ENCODE peak calls at places on chromosomes 16 and 17, in six cellular contexts. A is trophoblast cell, W is IMR-90, G is neuronal stem cell, P is mesenchymal stem cell, M is H1. R is an unnamed sample.

GRCh38 chr17:44496815-44497214 is 6.4 kb downstream of the GPATCH8 start:
- DNase-seq in G (no peak), A (no peak), W (no peak), P (no peak), M (no peak), R (no peak)

GRCh38 chr16:67822511-67822910 is 15.8 kb downstream of the TSNAXIP1 start:
- DNase-seq in P (peak; percentile 6), M (no peak), G (no peak), A (peak; percentile 90), W (peak; percentile 60), R (no peak)

GRCh38 chr16:4193920-4194319 is 48.0 kb downstream of the SRL start:
- DNase-seq in P (no peak), G (no peak), A (no peak), W (no peak), M (no peak), R (no peak)

GRCh38 chr16:67186550-67186950 is 2.8 kb upstream of the MATCAP1 start:
- DNase-seq in G (no peak), P (no peak), W (no peak), M (no peak), A (peak; percentile 90), R (peak; percentile 88)

GRCh38 chr16:74909665-74910064 is 75.3 kb downstream of the WDR59 start:
- DNase-seq in M (no peak), G (no peak), A (no peak), W (no peak), P (no peak), R (no peak)

GRCh38 chr16:82947675-82948074 is 320.9 kb downstream of the CDH13 start:
- DNase-seq in G (no peak), A (no peak), P (no peak), M (no peak), W (no peak), R (no peak)

GRCh38 chr16:23563186-23563585 is 5.7 kb downstream of the UBFD1 start:
- DNase-seq in G (no peak), W (no peak), A (no peak), M (no peak), P (no peak), R (no peak)

GRCh38 chr16:15033309-15033707 is 22.6 kb downstream of the NTAN1 start:
- DNase-seq in A (no peak), G (no peak), P (no peak), M (no peak), W (no peak), R (no peak)

GRCh38 chr17:20073056-20073979 is 64.2 kb downstream of the SPECC1 start:
- DNase-seq in W (peak; percentile 10), G (no peak), P (no peak), M (no peak), A (no peak), R (no peak)

GRCh38 chr17:17226451-17227265 is 10.3 kb downstream of the FLCN start:
- DNase-seq in P (no peak), G (no peak), W (no peak), M (no peak), A (no peak), R (no peak)

GRCh38 chr17:3961564-3962047 is 2.6 kb downstream of the ATP2A3 start:
- DNase-seq in W (no peak), P (no peak), G (no peak), A (no peak), M (no peak), R (no peak)

GRCh38 chr17:19301274-19301946 is 61.1 kb downstream of the B9D1 start:
- DNase-seq in W (no peak), P (no peak), A (no peak), G (no peak), M (no peak), R (no peak)

GRCh38 chr16:83211711-83212110 is 584.9 kb downstream of the CDH13 start:
- DNase-seq in M (no peak), W (no peak), A (no peak), P (peak; percentile 23), G (no peak), R (peak; percentile 51)

GRCh38 chr17:81354944-81355327 is 40.3 kb upstream of the BAHCC1 start:
- DNase-seq in A (no peak), G (no peak), P (no peak), W (no peak), M (no peak), R (no peak)

GRCh38 chr16:83771306-83771942 is 36.4 kb upstream of the HSBP1 start:
- DNase-seq in W (no peak), P (no peak), M (no peak), A (no peak), G (no peak), R (no peak)

GRCh38 chr17:38967290-38967738 is at the start of gene FBXO47:
- DNase-seq in A (peak; percentile 95), M (peak; percentile 94), G (peak; percentile 46), W (peak; percentile 38), P (peak; percentile 51), R (peak; percentile 99)

GRCh38 chr16:56634715-56635440 is 2.4 kb downstream of the MT1M start:
- DNase-seq in A (no peak), M (no peak), W (no peak), P (no peak), G (no peak), R (no peak)

GRCh38 chr16:30924086-30924714 is 828 bp downstream of the FBXL19 start:
- DNase-seq in W (no peak), A (no peak), P (no peak), M (no peak), G (peak; percentile 26), R (peak; percentile 63)

GRCh38 chr17:34254651-34255380 is at the start of gene CCL2:
- DNase-seq in M (peak; percentile 46), G (no peak), W (peak; percentile 85), A (no peak), P (peak; percentile 82), R (peak; percentile 96)

GRCh38 chr17:74569392-74570003 is 2.2 kb upstream of the CD300H start:
- DNase-seq in P (peak; percentile 81), W (peak; percentile 58), A (peak; percentile 74), M (no peak), G (no peak), R (peak; percentile 43)

GRCh38 chr17:75273968-75274708 is 3.1 kb upstream of the MIF4GD start:
- DNase-seq in M (no peak), P (no peak), G (no peak), W (peak; percentile 77), A (no peak), R (no peak)

GRCh38 chr17:7355053-7355452 is at the start of gene TMEM95:
- DNase-seq in M (no peak), W (no peak), P (no peak), G (no peak), A (no peak), R (no peak)
- H3K4me3 ChIP-seq in M (no peak within 1 kb of the TSS), W (no peak within 1 kb of the TSS), P (peak within 1 kb of the TSS; percentile 22), G (peak within 1 kb of the TSS; percentile 10), A (no peak within 1 kb of the TSS), R (no peak within 1 kb of the TSS)

DNA sequence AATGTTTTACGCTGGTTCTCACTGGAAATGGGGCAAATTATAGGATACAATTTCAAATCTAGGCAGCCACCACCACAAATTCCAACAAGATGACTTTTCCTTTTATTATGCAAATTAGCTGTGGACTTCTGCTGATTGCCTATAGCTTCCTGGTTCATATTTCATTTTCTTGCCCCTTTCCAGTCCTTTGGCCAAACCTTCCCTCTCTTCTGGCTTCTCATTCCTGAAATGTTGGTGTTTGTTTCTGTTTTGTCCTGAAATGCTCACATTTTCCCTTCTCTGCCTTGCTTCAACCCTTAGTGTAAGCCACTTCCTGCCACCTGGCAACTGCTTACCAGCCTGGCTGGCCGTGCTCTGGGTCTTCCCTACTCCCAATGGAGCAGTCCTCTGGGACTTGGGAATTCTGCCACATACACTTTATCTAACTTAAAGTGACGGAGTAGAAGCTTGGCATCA is 14.0 kb downstream of the PRSS54 start:
- DNase-seq in M (no peak), P (no peak), A (no peak), G (no peak), W (no peak), R (peak; percentile 22)
- H3K4ac ChIP-seq in M (no peak overlapping the region), P (no peak overlapping the region), A (no peak overlapping the region), G (no peak overlapping the region), W (no peak overlapping the region), R (no peak overlapping the region)

GRCh38 chr16:73253922-73254480 is 206.1 kb upstream of the ZFHX3 start:
- DNase-seq in W (no peak), G (no peak), P (no peak), A (peak; percentile 94), M (no peak), R (no peak)

GRCh38 chr16:73254983-73255382 is 207.1 kb upstream of the ZFHX3 start:
- DNase-seq in M (no peak), W (no peak), G (no peak), P (no peak), A (peak; percentile 65), R (no peak)

GRCh38 chr16:73248316-73248715 is 200.4 kb upstream of the ZFHX3 start:
- DNase-seq in G (no peak), W (no peak), A (no peak), P (no peak), M (no peak), R (no peak)

DNA sequence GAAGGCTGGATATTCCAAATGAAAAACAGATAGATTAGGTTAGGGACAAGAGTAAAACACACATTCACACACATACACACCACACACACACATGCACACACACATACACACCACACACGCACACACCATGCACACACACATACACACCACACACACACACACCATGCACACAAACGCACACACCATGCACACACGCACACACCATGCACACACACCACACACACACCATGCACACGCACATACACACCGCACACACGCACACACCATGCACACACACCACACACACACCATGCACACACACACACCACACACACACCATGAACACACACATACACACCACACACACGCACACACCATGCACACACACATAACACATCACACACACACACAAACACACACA is 203.7 kb upstream of the ZFHX3 start:
- DNase-seq in A (no peak), M (no peak), P (no peak), G (no peak), W (no peak), R (no peak)
- H4K8ac ChIP-seq in A (no peak overlapping the region), M (no peak overlapping the region), P (no peak overlapping the region), G (no peak overlapping the region), W (no peak overlapping the region), R (no peak overlapping the region)

GRCh38 chr16:73213761-73214480 is 166.0 kb upstream of the ZFHX3 start:
- DNase-seq in A (no peak), M (no peak), P (no peak), W (peak; percentile 31), G (no peak), R (no peak)
- H3K4me3 ChIP-seq in A (no peak overlapping the region), M (no peak overlapping the region), P (peak overlapping the region; percentile 46), W (no peak overlapping the region), G (no peak overlapping the region), R (no peak overlapping the region)

R was measured in mesendoderm.